ENCODE peak calls at places on chromosomes 6 and 20, in eight cellular contexts. N, K, H, B, Q, W, V and A are unnamed samples.

GRCh38 chr6:118886641-118887040 is 7.3 kb upstream of the ASF1A start:
- DNase-seq in W (no peak), H (no peak), Q (no peak), K (no peak), V (no peak), N (no peak), B (no peak), A (no peak)

GRCh38 chr20:14193885-14194284 is 143.5 kb downstream of the FLRT3 start:
- DNase-seq in V (peak), K (no peak), B (no peak), Q (no peak), H (no peak), W (no peak), N (no peak), A (no peak)

GRCh38 chr6:20706293-20707165 is 172.3 kb downstream of the CDKAL1 start:
- DNase-seq in K (no peak), Q (peak), B (no peak), V (peak), W (no peak), H (no peak), N (no peak), A (no peak)

GRCh38 chr20:23841693-23842092 is 15.2 kb upstream of the CST2 start:
- DNase-seq in N (no peak), H (no peak), Q (no peak), V (no peak), W (no peak), K (no peak), B (no peak), A (no peak)

GRCh38 chr6:154993026-154993425 is 2.1 kb upstream of the TIAM2 start:
- DNase-seq in W (no peak), H (no peak), N (no peak), V (peak), K (no peak), Q (no peak), B (no peak), A (no peak)

GRCh38 chr6:13987400-13987865 is 62.7 kb downstream of the RNF182 start:
- DNase-seq in Q (no peak), V (no peak), B (no peak), W (no peak), K (no peak), H (no peak), N (no peak), A (no peak)

GRCh38 chr6:35473075-35473848 is 5.1 kb downstream of the RPL10A start:
- DNase-seq in K (no peak), V (no peak), Q (no peak), N (no peak), B (no peak), W (no peak), H (peak), A (peak)

GRCh38 chr6:109050447-109051102 is 44.1 kb downstream of the SESN1 start:
- DNase-seq in B (no peak), W (no peak), V (no peak), Q (no peak), K (no peak), H (no peak), N (no peak), A (no peak)

GRCh38 chr6:89120371-89120770 is 2.5 kb upstream of the SRSF12 start:
- DNase-seq in H (no peak), Q (no peak), K (no peak), W (no peak), V (peak), N (no peak), B (no peak), A (no peak)

GRCh38 chr6:166624275-166624674 is 2.8 kb downstream of the RPS6KA2 start:
- DNase-seq in W (no peak), K (peak), H (no peak), V (peak), B (no peak), Q (peak), N (no peak), A (no peak)

GRCh38 chr20:33014336-33015113 is 7.0 kb downstream of the BPIFB2 start:
- DNase-seq in B (no peak), N (no peak), K (no peak), H (no peak), Q (no peak), V (no peak), W (no peak), A (no peak)

GRCh38 chr6:157145656-157146285 is 177.5 kb downstream of the TMEM242 start:
- DNase-seq in H (no peak), W (no peak), V (peak), B (no peak), K (no peak), Q (peak), N (no peak), A (no peak)

DNA sequence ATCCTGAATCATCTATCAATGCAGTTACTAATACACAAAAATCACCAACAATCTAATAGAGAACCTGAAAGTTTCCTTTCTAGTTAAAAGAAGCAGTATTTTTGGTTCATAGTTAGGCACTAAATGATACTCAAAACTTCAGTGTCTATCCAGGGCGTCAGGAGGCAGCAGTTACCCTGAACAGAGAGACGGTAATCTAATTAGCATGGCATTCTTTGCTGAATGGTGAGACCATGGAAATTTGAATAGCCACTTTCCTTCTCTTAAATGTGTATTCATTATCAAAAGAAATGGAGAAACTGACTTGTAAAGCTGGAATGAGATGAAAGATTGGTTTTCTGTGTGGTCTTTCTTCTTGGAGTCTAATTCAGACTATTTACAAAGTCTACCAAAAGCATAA is 146.6 kb upstream of the BMP5 start:
- DNase-seq in V (no peak), B (no peak), W (no peak), K (no peak), N (no peak), Q (no peak), H (no peak), A (no peak)
- TF ChIP-seq CTCF in V (peak), B (no peak), W (no peak), K (no peak), N (no peak), Q (no peak), H (no peak), A (no peak)

GRCh38 chr6:162273986-162274385 is 453.6 kb downstream of the PRKN start:
- DNase-seq in N (no peak), K (no peak), B (no peak), Q (no peak), V (no peak), H (no peak), W (no peak), A (no peak)
- TF ChIP-seq CTCF in N (no peak), K (no peak), B (no peak), Q (no peak), V (no peak), H (no peak), W (no peak), A (no peak)

DNA sequence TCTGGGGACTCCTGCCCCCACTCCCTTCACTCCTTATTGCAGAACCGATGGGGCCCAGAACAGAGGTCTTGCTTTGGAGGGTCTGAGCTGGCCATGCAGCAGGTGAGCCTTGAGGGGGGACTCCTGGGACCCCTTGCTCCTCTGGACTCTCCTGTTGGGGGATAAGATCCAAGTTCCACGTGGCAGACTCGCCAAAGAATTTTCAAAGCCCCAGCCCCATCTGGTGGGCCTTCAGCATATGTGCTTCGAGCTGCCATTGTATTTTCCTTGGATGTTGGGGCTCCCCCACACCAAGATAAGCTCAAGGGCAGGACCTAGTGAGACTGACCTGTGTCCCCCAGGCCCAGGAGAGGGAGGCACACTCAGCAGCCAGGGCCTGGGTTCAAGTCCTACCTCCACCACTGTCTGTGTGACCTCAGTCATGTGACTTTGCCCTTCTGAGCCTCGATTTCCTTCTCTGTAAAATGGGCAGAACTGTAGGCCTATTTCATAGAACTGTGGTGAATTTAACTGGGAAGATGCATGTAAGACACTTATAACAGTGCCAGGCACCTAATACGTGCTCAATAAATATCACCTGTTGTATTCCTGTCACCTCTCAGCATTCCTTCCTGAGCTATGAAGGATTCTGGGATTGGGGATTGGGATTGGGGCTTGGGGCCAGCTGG is 115.5 kb downstream of the VEGFA start:
- DNase-seq in V (no peak), K (no peak), B (no peak), W (no peak), H (no peak), N (no peak), Q (no peak), A (no peak)
- TF ChIP-seq CTCF in V (no peak), K (no peak), B (no peak), W (no peak), H (no peak), N (no peak), Q (no peak), A (no peak)

DNA sequence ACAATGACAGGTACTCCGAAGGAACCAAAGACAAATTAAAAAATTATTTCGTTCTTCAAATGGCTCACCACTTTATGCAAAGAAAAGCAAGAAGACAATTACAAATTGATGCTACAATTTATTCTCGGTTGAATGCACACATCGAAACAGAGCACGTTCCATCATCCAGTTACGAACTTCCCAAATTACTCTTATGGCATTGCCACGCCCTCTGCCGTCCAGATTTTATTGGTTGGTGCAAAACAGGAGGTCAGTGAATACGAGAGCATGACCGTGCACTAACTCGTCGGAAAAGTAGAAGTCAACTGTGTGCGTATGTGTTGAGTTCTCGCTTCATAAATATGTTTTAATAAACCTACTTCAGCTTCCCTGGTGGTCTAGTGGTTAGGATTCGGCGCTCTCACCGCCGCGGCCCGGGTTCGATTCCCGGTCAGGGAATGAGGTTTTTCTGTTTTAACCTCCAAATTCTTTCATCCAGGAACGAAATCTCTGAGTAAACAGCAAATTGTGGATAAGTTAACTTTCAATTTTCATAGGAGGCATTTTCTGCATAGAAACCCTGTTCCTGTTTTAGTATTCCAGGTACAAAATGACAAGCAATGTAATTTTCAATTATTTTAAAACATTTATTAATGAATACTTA is 23.2 kb downstream of the ZNF311 start:
- DNase-seq in K (no peak), Q (peak), B (peak), N (peak), V (peak), H (peak), W (peak), A (peak)
- TF ChIP-seq CTCF in K (no peak), Q (no peak), B (no peak), N (peak), V (no peak), H (no peak), W (no peak), A (no peak)

DNA sequence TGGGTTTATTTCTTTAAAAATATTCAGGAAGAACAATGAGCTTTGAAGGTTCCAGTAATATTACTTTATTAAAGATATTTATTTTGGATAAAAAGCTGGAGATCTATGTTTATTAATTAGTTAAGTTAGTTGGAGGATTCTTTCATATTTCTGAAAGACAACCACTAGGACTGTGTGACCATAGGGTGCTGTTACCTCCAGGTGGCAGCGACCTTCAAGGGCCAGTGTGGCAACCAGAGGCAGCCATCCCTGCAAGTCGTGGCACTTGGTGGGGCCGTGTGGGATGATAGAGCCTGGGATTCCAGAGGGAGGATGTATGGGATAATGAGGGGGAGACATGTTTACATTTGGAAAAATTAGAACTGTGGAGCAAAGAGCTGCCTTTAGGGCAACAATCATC is 95.5 kb upstream of the SCP2D1 start:
- DNase-seq in K (no peak), Q (no peak), V (no peak), B (no peak), N (no peak), H (no peak), W (no peak), A (no peak)
- TF ChIP-seq CTCF in K (no peak), Q (no peak), V (no peak), B (no peak), N (no peak), H (peak), W (no peak), A (no peak)

GRCh38 chr6:30238178-30238795 is 25.1 kb upstream of the TRIM26 start:
- DNase-seq in W (no peak), V (peak), Q (no peak), K (no peak), N (no peak), H (no peak), B (no peak), A (peak)
- TF ChIP-seq CTCF in W (peak), V (peak), Q (peak), K (peak), N (peak), H (peak), B (no peak), A (no peak)